ENCODE peak calls at places on chromosomes 3 and 15, in four cellular contexts. B, J, P and E are unnamed samples.

GRCh38 chr15:38885477-38885952 is 320.9 kb upstream of the RASGRP1 start:
- DNase-seq in J (no peak), P (no peak), B (no peak), E (no peak)

GRCh38 chr3:196837819-196838420 is 29.8 kb upstream of the SENP5 start:
- DNase-seq in P (peak; percentile 58), B (no peak), J (peak; percentile 66), E (peak; percentile 51)

GRCh38 chr15:58608711-58609110 is 140.8 kb downstream of the ADAM10 start:
- DNase-seq in P (no peak), J (no peak), B (no peak), E (no peak)

GRCh38 chr3:23710555-23710954 is 95.2 kb upstream of the UBE2E1 start:
- DNase-seq in P (no peak), B (no peak), J (no peak), E (peak; percentile 87)

GRCh38 chr3:60594025-60594424 is 657.2 kb downstream of the FHIT start:
- DNase-seq in B (peak; percentile 78), J (peak; percentile 74), P (peak; percentile 8), E (peak; percentile 63)

GRCh38 chr3:46617941-46618340 is 5.6 kb downstream of the FAM240A start:
- DNase-seq in P (no peak), B (no peak), J (peak; percentile 17), E (no peak)

GRCh38 chr3:63967675-63968611 is 55.4 kb downstream of the PSMD6 start:
- DNase-seq in P (no peak), B (no peak), J (no peak), E (peak; percentile 51)

GRCh38 chr3:64715211-64715982 is 27.6 kb upstream of the ADAMTS9 start:
- DNase-seq in P (no peak), J (no peak), B (no peak), E (no peak)

GRCh38 chr15:97140216-97140615 is 809.7 kb downstream of the NR2F2 start:
- DNase-seq in J (no peak), B (no peak), P (no peak), E (no peak)

GRCh38 chr3:100097919-100098896 is 16.1 kb downstream of the FILIP1L start:
- DNase-seq in P (peak; percentile 62), B (no peak), J (no peak), E (no peak)

GRCh38 chr3:20185364-20185732 is 658 bp downstream of the SGO1 start:
- DNase-seq in J (no peak), B (no peak), P (peak; percentile 30), E (peak; percentile 12)

DNA sequence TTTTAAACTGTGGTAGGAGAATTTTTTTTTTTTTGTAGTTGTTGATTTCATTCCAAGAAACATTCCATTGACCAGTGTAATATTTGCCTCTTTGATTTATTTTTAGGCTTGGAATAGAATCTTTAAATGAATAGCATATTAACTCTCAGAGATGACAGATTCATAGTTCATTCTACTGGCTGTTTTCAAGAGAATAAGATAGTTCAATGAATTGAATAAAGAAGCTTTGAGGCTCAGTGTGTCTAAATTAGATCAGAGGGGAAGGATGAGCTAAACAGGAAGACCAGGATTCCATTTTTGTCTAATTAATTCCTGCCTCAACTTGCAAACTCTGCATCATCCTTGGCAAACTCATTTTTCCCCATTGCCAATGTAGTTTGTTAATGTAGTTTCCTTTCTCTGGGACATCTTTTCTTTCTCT is 98.5 kb downstream of the NAALADL2 start:
- DNase-seq in B (no peak), J (no peak), P (peak; percentile 57), E (no peak)
- H3K27ac ChIP-seq in B (peak overlapping the region; percentile 65), J (no peak overlapping the region), P (peak overlapping the region; percentile 13), E (peak overlapping the region; percentile 55)

GRCh38 chr3:12838179-12838965 is 3.0 kb downstream of the RPL32 start:
- DNase-seq in J (no peak), P (no peak), B (no peak), E (no peak)
- H3K4me3 ChIP-seq in J (no peak overlapping the region), P (peak overlapping the region; percentile 99), B (no peak overlapping the region), E (peak overlapping the region; percentile 99)

DNA sequence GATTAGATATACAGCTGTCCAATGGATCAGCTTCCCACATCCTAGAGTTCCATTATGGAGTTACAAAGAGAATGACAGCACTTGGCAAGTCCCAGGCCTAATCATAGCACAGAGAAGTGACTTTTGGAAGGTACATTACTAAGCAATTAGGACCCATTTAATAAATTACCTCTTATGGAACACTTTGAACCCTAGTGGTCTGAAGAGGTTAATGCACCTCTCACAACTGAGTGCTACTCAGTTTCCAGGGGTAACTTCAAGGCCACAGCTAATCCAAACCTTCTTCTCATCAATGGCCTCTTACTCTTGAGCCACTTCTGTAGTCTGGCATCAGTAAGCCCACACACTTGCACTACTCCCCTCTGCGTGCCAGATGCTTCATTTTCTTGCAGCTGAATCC is 34.9 kb upstream of the MEIS2 start:
- DNase-seq in P (peak; percentile 55), B (no peak), J (no peak), E (no peak)
- TF ChIP-seq CTCF in P (peak; percentile 52), B (peak; percentile 27), J (no peak), E (peak; percentile 57)

GRCh38 chr3:37580237-37580636 is 281.4 kb upstream of the CTDSPL start:
- DNase-seq in B (no peak), J (no peak), P (no peak), E (no peak)
- H3K27ac ChIP-seq in B (no peak overlapping the region), J (no peak overlapping the region), P (no peak overlapping the region), E (no peak overlapping the region)

GRCh38 chr3:184565421-184566211 is 4.0 kb downstream of the EPHB3 start:
- DNase-seq in B (peak; percentile 89), J (peak; percentile 91), P (peak; percentile 97), E (peak; percentile 39)
- H3K4me3 ChIP-seq in B (no peak overlapping the region), J (no peak overlapping the region), P (peak overlapping the region; percentile 48), E (no peak overlapping the region)